ENCODE peak calls at places on chromosomes 6 and 20, in seven cellular contexts. K is uterus, O is fibroblast of lung, Z is colonic mucosa, M is sigmoid colon, B is MM.1S, R is pancreas. C is an unnamed sample.

GRCh38 chr6:57063847-57064246 is 17.4 kb downstream of the KIAA1586 start:
- DNase-seq in K (no peak), O (no peak), Z (no peak), M (no peak), B (no peak), R (no peak), C (no peak)

GRCh38 chr6:169949501-169950097 is 198.2 kb downstream of the ERMARD start:
- DNase-seq in K (no peak), O (no peak), Z (no peak), M (no peak), B (no peak), R (no peak), C (no peak)

GRCh38 chr20:53342429-53342828 is 251.2 kb downstream of the ZNF217 start:
- DNase-seq in K (no peak), O (no peak), Z (no peak), M (no peak), B (no peak), R (no peak), C (no peak)

GRCh38 chr6:142373268-142374089 is 71.7 kb downstream of the ADGRG6 start:
- DNase-seq in K (no peak), O (no peak), Z (no peak), M (no peak), B (no peak), R (no peak), C (no peak)

GRCh38 chr6:168637853-168638252 is 196.9 kb downstream of the SMOC2 start:
- DNase-seq in K (no peak), O (no peak), Z (peak; percentile 82), M (peak; percentile 41), B (no peak), R (no peak), C (no peak)

GRCh38 chr6:166853371-166854325 is 102.7 kb downstream of the RNASET2 start:
- DNase-seq in K (no peak), O (no peak), Z (no peak), M (no peak), B (no peak), R (no peak), C (no peak)

GRCh38 chr6:10136636-10137035 is 278.2 kb downstream of the TFAP2A start:
- DNase-seq in K (no peak), O (no peak), Z (no peak), M (no peak), B (no peak), R (no peak), C (no peak)

GRCh38 chr6:166465671-166466087 is 82.9 kb upstream of the MPC1 start:
- DNase-seq in K (peak; percentile 56), O (peak; percentile 53), Z (no peak), M (peak; percentile 88), B (no peak), R (no peak), C (no peak)

GRCh38 chr20:2206957-2207769 is 88.6 kb upstream of the TGM3 start:
- DNase-seq in K (peak; percentile 27), O (peak; percentile 54), Z (peak; percentile 83), M (peak; percentile 79), B (peak; percentile 76), R (peak; percentile 83), C (peak; percentile 76)

GRCh38 chr6:45513331-45513730 is 135.6 kb upstream of the SUPT3H start:
- DNase-seq in K (no peak), O (no peak), Z (no peak), M (no peak), B (no peak), R (no peak), C (no peak)

GRCh38 chr20:59015411-59015810 is 3.8 kb upstream of the TUBB1 start:
- DNase-seq in K (no peak), O (no peak), Z (no peak), M (peak; percentile 40), B (no peak), R (peak; percentile 6), C (no peak)

GRCh38 chr6:123044341-123044860 is 48.4 kb downstream of the CLVS2 start:
- DNase-seq in K (no peak), O (no peak), Z (no peak), M (no peak), B (no peak), R (no peak), C (no peak)

GRCh38 chr6:107827541-107827940 is 3.4 kb upstream of the SCML4 start:
- DNase-seq in K (no peak), O (no peak), Z (no peak), M (no peak), B (no peak), R (no peak), C (no peak)

GRCh38 chr20:8242827-8243764 is 111.0 kb downstream of the PLCB1 start:
- DNase-seq in K (no peak), O (no peak), Z (no peak), M (no peak), B (no peak), R (no peak), C (no peak)

GRCh38 chr6:169101036-169101805 is 152.4 kb downstream of the THBS2 start:
- DNase-seq in K (no peak), O (peak; percentile 86), Z (no peak), M (no peak), B (no peak), R (no peak), C (no peak)

GRCh38 chr6:75449625-75450206 is 43.9 kb downstream of the FILIP1 start:
- DNase-seq in K (no peak), O (peak; percentile 79), Z (no peak), M (no peak), B (no peak), R (no peak), C (no peak)

GRCh38 chr6:52551483-52552277 is 25.2 kb downstream of the TRAM2 start:
- DNase-seq in K (peak; percentile 61), O (peak; percentile 94), Z (peak; percentile 66), M (peak; percentile 72), B (no peak), R (peak; percentile 80), C (peak; percentile 79)

GRCh38 chr6:169793408-169793807 is 42.0 kb downstream of the ERMARD start:
- DNase-seq in K (no peak), O (no peak), Z (peak; percentile 16), M (no peak), B (no peak), R (no peak), C (no peak)

GRCh38 chr6:155455766-155456165 is at the start of gene NOX3:
- DNase-seq in K (no peak), O (no peak), Z (no peak), M (no peak), B (no peak), R (no peak), C (no peak)

GRCh38 chr20:62787329-62787728 is 8.9 kb upstream of the MRGBP start:
- DNase-seq in K (no peak), O (no peak), Z (no peak), M (no peak), B (no peak), R (no peak), C (no peak)

GRCh38 chr6:7262746-7263335 is 50.2 kb downstream of the SSR1 start:
- DNase-seq in K (no peak), O (no peak), Z (peak; percentile 17), M (peak; percentile 54), B (no peak), R (no peak), C (no peak)

GRCh38 chr6:12718025-12718424 is 1.5 kb downstream of the PHACTR1 start:
- DNase-seq in K (no peak), O (peak; percentile 80), Z (no peak), M (no peak), B (no peak), R (no peak), C (no peak)

GRCh38 chr6:117505337-117505736 is 22.9 kb downstream of the DCBLD1 start:
- DNase-seq in K (no peak), O (peak; percentile 47), Z (no peak), M (no peak), B (no peak), R (no peak), C (no peak)

GRCh38 chr6:111610548-111611172 is 5.0 kb upstream of the TRAF3IP2 start:
- DNase-seq in K (no peak), O (no peak), Z (no peak), M (no peak), B (no peak), R (no peak), C (no peak)

GRCh38 chr20:57124800-57125399 is 141.5 kb downstream of the BMP7 start:
- DNase-seq in K (no peak), O (no peak), Z (no peak), M (no peak), B (peak; percentile 34), R (no peak), C (no peak)

GRCh38 chr6:33419580-33420492 is at the start of gene SYNGAP1:
- DNase-seq in K (peak; percentile 87), O (peak; percentile 74), Z (no peak), M (peak; percentile 93), B (no peak), R (no peak), C (peak; percentile 69)

DNA sequence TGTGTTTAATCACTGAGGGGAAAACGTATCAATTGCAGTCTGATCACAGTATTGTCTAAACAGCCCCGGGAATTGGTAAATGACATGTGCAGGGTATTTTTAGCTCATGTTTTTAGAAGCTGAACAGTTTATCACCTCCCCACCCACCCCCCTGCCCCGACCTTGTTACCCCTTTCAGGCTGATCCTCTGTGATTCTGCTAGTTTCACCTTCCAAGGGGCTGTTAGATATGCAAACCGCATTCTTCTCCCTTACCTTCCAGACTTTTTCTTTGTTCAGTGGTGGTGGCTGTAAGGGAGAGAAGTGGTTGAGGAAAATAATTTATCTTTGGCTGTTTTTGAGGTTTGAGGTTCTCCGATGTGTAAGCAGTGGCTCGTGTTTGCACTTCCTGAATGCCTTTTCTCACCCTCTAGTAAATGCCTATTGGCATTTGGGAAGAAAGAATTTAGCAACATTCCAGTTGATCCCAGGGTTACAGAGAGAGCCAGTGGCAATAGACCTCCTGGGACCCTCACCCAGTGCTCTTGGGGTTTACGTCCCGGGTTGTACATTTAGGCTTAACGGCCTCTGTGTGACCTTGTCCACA is 69.4 kb upstream of the KCNG1 start:
- DNase-seq in K (no peak), O (peak; percentile 36), Z (no peak), M (no peak), B (no peak), R (no peak), C (no peak)
- TF ChIP-seq CTCF in K (no peak), O (no peak), Z (no peak), M (no peak), B (no peak), R (no peak), C (no peak)

GRCh38 chr6:43493833-43494232 is 16.3 kb downstream of the LRRC73 start:
- DNase-seq in K (no peak), O (no peak), Z (no peak), M (no peak), B (no peak), R (no peak), C (no peak)
- H3K4me1 ChIP-seq in K (no peaks in the 10 kb centered on the region), O (peaks cover 26% of the 10 kb centered on the region), Z (no peaks in the 10 kb centered on the region), M (peaks cover 62% of the 10 kb centered on the region), B (no peaks in the 10 kb centered on the region), R (no peaks in the 10 kb centered on the region), C (peaks cover 25% of the 10 kb centered on the region)

GRCh38 chr20:44196278-44196677 is 9.3 kb upstream of the JPH2 start:
- DNase-seq in K (no peak), O (no peak), Z (no peak), M (no peak), B (no peak), R (no peak), C (no peak)
- TF ChIP-seq CTCF in K (no peak), O (no peak), Z (no peak), M (no peak), B (peak; percentile 9), R (no peak), C (no peak)

DNA sequence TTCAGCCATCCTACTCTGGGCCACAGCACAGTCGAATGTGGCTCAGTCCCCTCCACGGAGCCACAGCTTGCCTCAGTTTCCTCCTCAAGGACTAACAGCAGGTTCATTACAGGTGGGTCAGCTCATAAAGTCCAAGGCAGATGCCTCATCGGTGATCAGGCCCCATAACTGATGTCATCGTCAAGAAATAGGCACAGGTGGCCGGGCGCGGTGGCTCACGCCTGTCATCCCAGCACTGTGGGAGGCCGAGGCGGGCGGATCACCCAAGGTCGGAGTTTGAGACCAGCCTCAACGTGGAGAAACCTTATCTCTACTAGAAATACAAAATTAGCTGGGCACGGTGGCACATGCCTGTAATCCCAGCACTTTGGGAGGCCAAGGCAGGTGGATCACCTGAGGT is 3.4 kb downstream of the UCKL1 start:
- DNase-seq in K (no peak), O (no peak), Z (no peak), M (no peak), B (no peak), R (peak; percentile 35), C (no peak)
- H3K4me1 ChIP-seq in K (peaks cover 13% of the 10 kb centered on the region), O (peaks cover 45% of the 10 kb centered on the region), Z (peaks cover 43% of the 10 kb centered on the region), M (peaks cover 89% of the 10 kb centered on the region), B (peaks cover 44% of the 10 kb centered on the region), R (peaks cover 23% of the 10 kb centered on the region), C (peaks cover 81% of the 10 kb centered on the region)

C was measured in psoas muscle.